ENCODE peak calls at places on chromosomes 16 and 17, in four cellular contexts. V, B, D and J are unnamed samples.
A peak's percentile ranks its signal among the peaks of the same experiment; 100 is the strongest.

GRCh38 chr16:75244225-75244792 is 7.1 kb downstream of the BCAR1 start:
- DNase-seq in V (peak; percentile 83), B (no peak), D (no peak), J (peak; percentile 72)

GRCh38 chr17:18109935-18110334 is 1.4 kb downstream of the MYO15A start:
- DNase-seq in V (no peak), B (no peak), D (no peak), J (no peak)

GRCh38 chr16:4915226-4915761 is 21.7 kb downstream of the PPL start:
- DNase-seq in V (peak; percentile 49), B (no peak), D (peak; percentile 34), J (peak; percentile 96)

GRCh38 chr16:89312194-89312593 is 94.7 kb downstream of the ZNF778 start:
- DNase-seq in V (no peak), B (no peak), D (no peak), J (no peak)

GRCh38 chr17:55520402-55520801 is 9.2 kb upstream of the SMIM36 start:
- DNase-seq in V (no peak), B (no peak), D (no peak), J (no peak)

GRCh38 chr17:49618112-49618611 is 42.5 kb downstream of the NXPH3 start:
- DNase-seq in V (no peak), B (no peak), D (no peak), J (peak; percentile 77)

GRCh38 chr17:64739316-64740058 is 77.4 kb upstream of the SMURF2 start:
- DNase-seq in V (peak; percentile 44), B (no peak), D (peak; percentile 79), J (peak; percentile 84)

GRCh38 chr16:68019167-68019680 is 3.5 kb upstream of the DPEP2NB start:
- DNase-seq in V (no peak), B (no peak), D (no peak), J (no peak)

GRCh38 chr16:68005786-68006286 is 6.6 kb upstream of the DPEP2 start:
- DNase-seq in V (peak; percentile 26), B (no peak), D (peak; percentile 30), J (no peak)